ENCODE peak calls at places on chromosomes 2 and 18, in four cellular contexts. D is GM12878, R is WERI-Rb-1, L is dorsolateral prefrontal cortex. E is an unnamed sample.

GRCh38 chr2:54561010-54561409 is 104.9 kb downstream of the SPTBN1 start:
- DNase-seq in D (no peak), R (no peak), L (no peak), E (no peak)

GRCh38 chr2:162824319-162824718 is 14.2 kb downstream of the KCNH7 start:
- DNase-seq in D (no peak), R (no peak), L (no peak), E (no peak)

GRCh38 chr2:95514728-95515127 is 30.2 kb upstream of the TRIM43B start:
- DNase-seq in D (no peak), R (no peak), L (no peak), E (no peak)

GRCh38 chr2:157793053-157793612 is 83.0 kb downstream of the ACVR1 start:
- DNase-seq in D (no peak), R (no peak), L (no peak), E (no peak)

GRCh38 chr2:37768491-37768925 is 97.1 kb upstream of the CDC42EP3 start:
- DNase-seq in D (no peak), R (no peak), L (no peak), E (peak)

GRCh38 chr2:156346731-156347130 is 14.2 kb upstream of the NR4A2 start:
- DNase-seq in D (no peak), R (no peak), L (no peak), E (no peak)

GRCh38 chr2:241344925-241345651 is 11.0 kb upstream of the FARP2 start:
- DNase-seq in D (no peak), R (no peak), L (no peak), E (no peak)

GRCh38 chr2:238285653-238286082 is 2.7 kb downstream of the PER2 start:
- DNase-seq in D (no peak), R (no peak), L (no peak), E (peak)

GRCh38 chr2:218851286-218851685 is 8.3 kb upstream of the WNT6 start:
- DNase-seq in D (no peak), R (peak), L (no peak), E (no peak)

GRCh38 chr2:20353597-20353996 is 3.0 kb upstream of the PUM2 start:
- DNase-seq in D (no peak), R (no peak), L (no peak), E (peak)

GRCh38 chr2:240888130-240888889 is 7.6 kb downstream of the MAB21L4 start:
- DNase-seq in D (no peak), R (no peak), L (no peak), E (no peak)

GRCh38 chr2:196899976-196900375 is 26.5 kb downstream of the PGAP1 start:
- DNase-seq in D (no peak), R (no peak), L (no peak), E (no peak)

GRCh38 chr2:220880623-220881022 is 691.5 kb downstream of the EPHA4 start:
- DNase-seq in D (no peak), R (no peak), L (no peak), E (no peak)

GRCh38 chr2:234863043-234863934 is 88.5 kb upstream of the SH3BP4 start:
- DNase-seq in D (no peak), R (peak), L (peak), E (no peak)

GRCh38 chr2:44358498-44358897 is 2.8 kb downstream of the PREPL start:
- DNase-seq in D (peak), R (no peak), L (no peak), E (peak)

GRCh38 chr2:109498906-109499305 is 114.9 kb downstream of the SEPTIN10 start:
- DNase-seq in D (no peak), R (no peak), L (no peak), E (no peak)

GRCh38 chr2:120823551-120823950 is 87.9 kb downstream of the GLI2 start:
- DNase-seq in D (no peak), R (no peak), L (no peak), E (no peak)

GRCh38 chr2:171512683-171513082 is 9.6 kb upstream of the CYBRD1 start:
- DNase-seq in D (no peak), R (no peak), L (no peak), E (no peak)

GRCh38 chr2:239306274-239307220 is 94.3 kb downstream of the HDAC4 start:
- DNase-seq in D (no peak), R (no peak), L (peak), E (no peak)

GRCh38 chr2:172628085-172628484 is 72.2 kb downstream of the PDK1 start:
- DNase-seq in D (no peak), R (no peak), L (no peak), E (no peak)

GRCh38 chr2:172564376-172564775 is 8.5 kb downstream of the PDK1 start:
- DNase-seq in D (no peak), R (no peak), L (no peak), E (no peak)

GRCh38 chr2:103959174-103960125 is 894.5 kb upstream of the POU3F3 start:
- DNase-seq in D (no peak), R (peak), L (peak), E (peak)

GRCh38 chr2:74715071-74715791 is 61.2 kb downstream of the SEMA4F start:
- DNase-seq in D (peak), R (peak), L (peak), E (peak)

GRCh38 chr2:3712424-3712823 is 9.0 kb downstream of the DCDC2C start:
- DNase-seq in D (no peak), R (no peak), L (no peak), E (no peak)

GRCh38 chr2:238344517-238344916 is 24.2 kb downstream of the TRAF3IP1 start:
- DNase-seq in D (no peak), R (no peak), L (no peak), E (no peak)

GRCh38 chr2:79530443-79530842 is 17.6 kb downstream of the CTNNA2 start:
- DNase-seq in D (no peak), R (no peak), L (no peak), E (no peak)

GRCh38 chr2:203444738-203445137 is 90.4 kb downstream of the RAPH1 start:
- DNase-seq in D (no peak), R (no peak), L (no peak), E (peak)

GRCh38 chr2:37561615-37562569 is 109.5 kb downstream of the CDC42EP3 start:
- DNase-seq in D (no peak), R (no peak), L (no peak), E (no peak)

GRCh38 chr2:234451852-234452625 is 44.8 kb downstream of the ARL4C start:
- DNase-seq in D (no peak), R (no peak), L (no peak), E (peak)

GRCh38 chr2:168573128-168573903 is 117.2 kb downstream of the CERS6 start:
- DNase-seq in D (no peak), R (no peak), L (no peak), E (peak)

GRCh38 chr2:144553379-144553778 is 33.5 kb upstream of the ZEB2 start:
- DNase-seq in D (no peak), R (no peak), L (no peak), E (no peak)

DNA sequence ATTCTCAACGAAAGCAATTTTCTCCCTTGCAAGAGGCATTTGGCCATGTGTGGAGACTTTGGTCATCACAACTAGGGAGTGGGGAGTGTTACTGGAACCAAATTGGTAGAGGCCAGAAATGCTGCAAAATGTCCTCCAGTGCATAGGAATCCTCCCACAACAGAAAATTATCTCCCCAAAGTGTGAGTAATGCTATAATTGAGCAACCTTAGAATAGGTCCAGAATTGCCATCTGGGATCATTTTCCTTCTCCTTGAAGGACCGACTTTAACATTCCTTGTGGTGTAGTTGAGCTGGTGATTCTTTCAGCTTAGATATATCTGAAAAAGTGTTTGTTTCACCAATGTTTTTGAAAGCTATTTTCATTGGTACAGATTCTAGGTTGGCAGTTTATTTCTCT is 111.2 kb upstream of the SMIM21 start:
- DNase-seq in D (no peak), R (no peak), L (no peak), E (no peak)
- H3K27ac ChIP-seq in D (no peak), R (no peak), L (no peak), E (no peak)

DNA sequence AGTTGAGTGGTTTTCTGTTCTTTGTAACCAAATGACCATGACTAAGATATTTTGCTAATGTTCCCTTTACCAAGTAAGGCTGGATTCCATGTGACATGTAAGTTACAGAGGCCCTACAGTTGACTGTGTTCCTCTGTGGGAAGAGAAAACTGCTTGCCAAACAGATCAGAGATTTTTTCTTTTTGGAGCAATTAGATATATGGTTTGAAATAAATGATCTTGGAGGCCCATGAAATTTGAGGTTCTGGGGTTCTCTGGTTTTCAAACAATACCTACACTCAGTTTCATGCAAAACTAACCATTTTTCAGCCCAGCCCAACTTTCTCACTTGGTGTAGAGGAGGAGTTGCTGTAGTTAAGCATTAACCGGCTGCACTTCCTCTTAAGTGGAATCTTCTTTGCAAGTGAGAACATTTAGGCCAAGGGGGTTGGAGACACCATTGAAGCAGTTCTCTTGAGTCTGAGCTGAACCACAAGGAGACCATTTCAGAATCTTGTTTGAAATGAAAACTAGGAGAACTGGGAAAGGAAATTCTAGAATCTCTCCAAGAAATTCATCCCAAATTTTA is 34.6 kb downstream of the INSIG2 start:
- DNase-seq in D (peak), R (no peak), L (no peak), E (no peak)
- H3K27ac ChIP-seq in D (no peak), R (no peak), L (no peak), E (no peak)

GRCh38 chr2:85134255-85135065 is 1.3 kb downstream of the TCF7L1 start:
- DNase-seq in D (no peak), R (no peak), L (no peak), E (peak)
- H3K27ac ChIP-seq in D (no peak), R (no peak), L (no peak), E (no peak)

GRCh38 chr2:30747206-30747605 is 60.0 kb downstream of the CAPN13 start:
- DNase-seq in D (no peak), R (no peak), L (no peak), E (no peak)
- H3K27ac ChIP-seq in D (no peak), R (no peak), L (no peak), E (no peak)

GRCh38 chr2:176638167-176639015 is 369.1 kb downstream of the MTX2 start:
- DNase-seq in D (no peak), R (peak), L (peak), E (peak)

GRCh38 chr2:176642074-176642473 is 372.8 kb downstream of the MTX2 start:
- DNase-seq in D (peak), R (no peak), L (no peak), E (no peak)

GRCh38 chr2:176639016-176639343 is 369.7 kb downstream of the MTX2 start:
- DNase-seq in D (no peak), R (no peak), L (no peak), E (no peak)

GRCh38 chr2:176643711-176644110 is 374.5 kb downstream of the MTX2 start:
- DNase-seq in D (no peak), R (no peak), L (no peak), E (peak)

GRCh38 chr2:176641436-176641835 is 372.2 kb downstream of the MTX2 start:
- DNase-seq in D (no peak), R (no peak), L (no peak), E (no peak)
- H3K27ac ChIP-seq in D (no peak), R (no peak), L (no peak), E (no peak)

GRCh38 chr2:134459706-134460406 is 206.0 kb downstream of the MGAT5 start:
- DNase-seq in D (no peak), R (no peak), L (no peak), E (no peak)

GRCh38 chr2:134458950-134459349 is 205.1 kb downstream of the MGAT5 start:
- DNase-seq in D (no peak), R (no peak), L (no peak), E (no peak)

GRCh38 chr2:134457353-134457752 is 203.5 kb downstream of the MGAT5 start:
- DNase-seq in D (no peak), R (no peak), L (no peak), E (no peak)

GRCh38 chr2:134458454-134458853 is 204.6 kb downstream of the MGAT5 start:
- DNase-seq in D (no peak), R (no peak), L (no peak), E (no peak)

DNA sequence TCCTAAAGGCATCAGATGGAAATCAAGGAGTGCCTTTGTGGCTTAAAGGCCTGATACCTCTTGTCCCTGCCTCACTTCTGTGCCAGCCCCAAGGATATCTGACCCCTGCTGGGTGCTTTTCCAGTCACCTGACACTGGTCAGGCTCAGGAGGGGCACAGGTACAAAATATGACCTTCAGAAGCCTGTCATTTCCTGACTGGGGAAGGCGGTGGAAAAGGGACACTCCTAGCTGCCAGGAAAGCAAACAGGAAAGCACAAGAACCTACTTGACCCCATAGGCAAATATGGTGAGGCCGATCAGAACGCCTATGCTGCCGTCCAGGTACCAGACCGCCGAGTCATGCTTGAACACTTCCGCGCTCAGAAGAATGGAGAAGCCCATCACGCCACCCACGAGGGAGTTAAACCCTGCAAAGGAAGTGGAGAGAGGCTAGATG is 203.9 kb downstream of the MGAT5 start:
- DNase-seq in D (no peak), R (no peak), L (no peak), E (no peak)
- H3K27ac ChIP-seq in D (no peak), R (no peak), L (no peak), E (no peak)

DNA sequence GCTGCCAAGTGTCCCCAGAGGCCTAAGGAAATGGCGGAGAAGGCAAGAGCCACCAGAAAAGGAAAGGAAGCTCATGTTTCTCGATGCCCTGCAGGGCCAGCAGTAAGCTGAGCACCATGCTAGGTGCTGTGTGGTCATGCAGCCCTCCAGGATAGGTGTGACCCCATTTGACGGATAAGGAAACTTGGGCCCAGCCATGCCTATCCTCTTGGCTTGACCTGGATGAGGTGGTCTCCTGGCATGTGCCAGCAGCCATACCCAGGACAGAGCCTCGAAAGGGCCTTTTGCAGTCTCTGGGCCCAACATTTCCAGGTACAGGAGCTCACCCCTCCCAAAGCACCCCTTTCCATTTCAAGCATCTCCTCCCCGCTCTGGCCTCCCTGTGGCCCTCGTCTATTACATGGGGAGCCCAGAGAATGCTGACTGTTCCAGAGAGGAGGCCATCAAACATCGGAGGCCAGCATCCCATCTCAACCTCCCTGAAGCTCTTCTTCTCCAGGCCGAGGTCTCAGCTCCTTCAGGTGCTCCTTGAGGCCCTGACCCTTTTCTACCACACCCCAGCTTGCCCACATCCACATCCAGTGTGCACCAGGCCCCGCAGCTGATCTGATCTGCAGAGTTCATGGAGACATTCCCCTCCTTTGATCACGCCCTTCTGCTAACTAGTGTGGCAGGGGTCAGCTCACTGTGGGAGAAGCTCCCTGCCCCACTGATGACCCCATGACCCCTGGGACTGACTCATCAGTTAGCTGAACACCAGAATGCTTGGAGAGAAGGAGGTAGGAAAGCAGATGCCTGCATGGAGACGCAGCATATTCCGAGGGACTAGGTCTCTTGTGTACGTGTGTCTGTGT is 208.4 kb downstream of the TNS1 start:
- DNase-seq in D (no peak), R (no peak), L (no peak), E (no peak)
- H3K27ac ChIP-seq in D (no peak), R (no peak), L (no peak), E (no peak)

GRCh38 chr2:205689837-205690236 is 7.5 kb downstream of the NRP2 start:
- DNase-seq in D (no peak), R (no peak), L (no peak), E (no peak)

GRCh38 chr2:205685314-205686230 is 3.3 kb downstream of the NRP2 start:
- DNase-seq in D (no peak), R (no peak), L (no peak), E (peak)

GRCh38 chr2:205687018-205687956 is 5.0 kb downstream of the NRP2 start:
- DNase-seq in D (no peak), R (no peak), L (no peak), E (no peak)

GRCh38 chr2:205686231-205687017 is 4.1 kb downstream of the NRP2 start:
- DNase-seq in D (no peak), R (no peak), L (no peak), E (peak)

GRCh38 chr2:205688417-205689200 is 6.3 kb downstream of the NRP2 start:
- DNase-seq in D (no peak), R (no peak), L (no peak), E (no peak)
- H3K27ac ChIP-seq in D (no peak), R (no peak), L (no peak), E (no peak)

E was measured in cardiac muscle cell.